ENCODE peak calls at places on chromosomes 13 and 19, in seven cellular contexts. One of them, this sample, is unnamed.

GRCh38 chr13:40221460-40222201 is 444.8 kb downstream of the FOXO1 start:
- DNase-seq in EH: peak; percentile 73
- DNase-seq in stimulated activated CD4-positive, alpha-beta T cell treated with anti-CD3 and anti-CD28 coated beads, Interleukin-15, amount 100 ng/mL, for 1 hour: no peak
- DNase-seq in activated T-helper 1 cell treated with Interleukin-2 at 50 U/mL for 16 hours: no peak
- DNase-seq in stimulated activated CD8-positive, alpha-beta memory T cell treated with anti-CD3 and anti-CD28 coated beads, Interleukin-2, amount 100 ng/mL, for 48 hours: no peak
- DNase-seq in stromal cell of bone marrow: no peak
- DNase-seq in Calu3: no peak
- DNase-seq in this sample: no peak

GRCh38 chr13:48233097-48233885 is at the start of gene ITM2B:
- DNase-seq in EH: peak; percentile 77
- DNase-seq in stimulated activated CD4-positive, alpha-beta T cell treated with anti-CD3 and anti-CD28 coated beads, Interleukin-15, amount 100 ng/mL, for 1 hour: peak; percentile 50
- DNase-seq in activated T-helper 1 cell treated with Interleukin-2 at 50 U/mL for 16 hours: peak; percentile 58
- DNase-seq in stimulated activated CD8-positive, alpha-beta memory T cell treated with anti-CD3 and anti-CD28 coated beads, Interleukin-2, amount 100 ng/mL, for 48 hours: peak; percentile 42
- DNase-seq in stromal cell of bone marrow: peak; percentile 39
- DNase-seq in Calu3: peak; percentile 54
- DNase-seq in this sample: peak; percentile 71

GRCh38 chr13:50334944-50335343 is 319.7 kb downstream of the KCNRG start:
- DNase-seq in EH: peak; percentile 11
- DNase-seq in stimulated activated CD4-positive, alpha-beta T cell treated with anti-CD3 and anti-CD28 coated beads, Interleukin-15, amount 100 ng/mL, for 1 hour: no peak
- DNase-seq in activated T-helper 1 cell treated with Interleukin-2 at 50 U/mL for 16 hours: no peak
- DNase-seq in stimulated activated CD8-positive, alpha-beta memory T cell treated with anti-CD3 and anti-CD28 coated beads, Interleukin-2, amount 100 ng/mL, for 48 hours: no peak
- DNase-seq in stromal cell of bone marrow: no peak
- DNase-seq in Calu3: no peak
- DNase-seq in this sample: no peak

GRCh38 chr13:23020246-23020843 is 160.4 kb upstream of the SGCG start:
- DNase-seq in EH: peak; percentile 58
- DNase-seq in stimulated activated CD4-positive, alpha-beta T cell treated with anti-CD3 and anti-CD28 coated beads, Interleukin-15, amount 100 ng/mL, for 1 hour: no peak
- DNase-seq in activated T-helper 1 cell treated with Interleukin-2 at 50 U/mL for 16 hours: no peak
- DNase-seq in stimulated activated CD8-positive, alpha-beta memory T cell treated with anti-CD3 and anti-CD28 coated beads, Interleukin-2, amount 100 ng/mL, for 48 hours: no peak
- DNase-seq in stromal cell of bone marrow: peak; percentile 24
- DNase-seq in Calu3: peak; percentile 12
- DNase-seq in this sample: peak; percentile 80

GRCh38 chr13:89627991-89628390 is 1719.5 kb upstream of the MIR17HG start:
- DNase-seq in EH: no peak
- DNase-seq in stimulated activated CD4-positive, alpha-beta T cell treated with anti-CD3 and anti-CD28 coated beads, Interleukin-15, amount 100 ng/mL, for 1 hour: no peak
- DNase-seq in activated T-helper 1 cell treated with Interleukin-2 at 50 U/mL for 16 hours: no peak
- DNase-seq in stimulated activated CD8-positive, alpha-beta memory T cell treated with anti-CD3 and anti-CD28 coated beads, Interleukin-2, amount 100 ng/mL, for 48 hours: no peak
- DNase-seq in stromal cell of bone marrow: no peak
- DNase-seq in Calu3: no peak
- DNase-seq in this sample: no peak

GRCh38 chr19:35314858-35315470 is 14.0 kb upstream of the CD22 start:
- DNase-seq in EH: no peak
- DNase-seq in stimulated activated CD4-positive, alpha-beta T cell treated with anti-CD3 and anti-CD28 coated beads, Interleukin-15, amount 100 ng/mL, for 1 hour: no peak
- DNase-seq in activated T-helper 1 cell treated with Interleukin-2 at 50 U/mL for 16 hours: no peak
- DNase-seq in stimulated activated CD8-positive, alpha-beta memory T cell treated with anti-CD3 and anti-CD28 coated beads, Interleukin-2, amount 100 ng/mL, for 48 hours: no peak
- DNase-seq in stromal cell of bone marrow: no peak
- DNase-seq in Calu3: no peak
- DNase-seq in this sample: no peak

GRCh38 chr19:35247526-35248309 is 1.1 kb upstream of the LSR start:
- DNase-seq in EH: no peak
- DNase-seq in stimulated activated CD4-positive, alpha-beta T cell treated with anti-CD3 and anti-CD28 coated beads, Interleukin-15, amount 100 ng/mL, for 1 hour: peak; percentile 41
- DNase-seq in activated T-helper 1 cell treated with Interleukin-2 at 50 U/mL for 16 hours: peak; percentile 53
- DNase-seq in stimulated activated CD8-positive, alpha-beta memory T cell treated with anti-CD3 and anti-CD28 coated beads, Interleukin-2, amount 100 ng/mL, for 48 hours: peak; percentile 32
- DNase-seq in stromal cell of bone marrow: no peak
- DNase-seq in Calu3: peak; percentile 97
- DNase-seq in this sample: no peak

GRCh38 chr13:35865341-35866240 is 265.6 kb downstream of the DCLK1 start:
- DNase-seq in EH: no peak
- DNase-seq in stimulated activated CD4-positive, alpha-beta T cell treated with anti-CD3 and anti-CD28 coated beads, Interleukin-15, amount 100 ng/mL, for 1 hour: no peak
- DNase-seq in activated T-helper 1 cell treated with Interleukin-2 at 50 U/mL for 16 hours: no peak
- DNase-seq in stimulated activated CD8-positive, alpha-beta memory T cell treated with anti-CD3 and anti-CD28 coated beads, Interleukin-2, amount 100 ng/mL, for 48 hours: no peak
- DNase-seq in stromal cell of bone marrow: no peak
- DNase-seq in Calu3: peak; percentile 43
- DNase-seq in this sample: no peak

GRCh38 chr13:93169980-93170379 is 56.6 kb upstream of the GPC6 start:
- DNase-seq in EH: peak; percentile 5
- DNase-seq in stimulated activated CD4-positive, alpha-beta T cell treated with anti-CD3 and anti-CD28 coated beads, Interleukin-15, amount 100 ng/mL, for 1 hour: no peak
- DNase-seq in activated T-helper 1 cell treated with Interleukin-2 at 50 U/mL for 16 hours: no peak
- DNase-seq in stimulated activated CD8-positive, alpha-beta memory T cell treated with anti-CD3 and anti-CD28 coated beads, Interleukin-2, amount 100 ng/mL, for 48 hours: no peak
- DNase-seq in stromal cell of bone marrow: peak; percentile 84
- DNase-seq in Calu3: no peak
- DNase-seq in this sample: no peak

GRCh38 chr13:111503376-111503775 is 182.9 kb downstream of the TEX29 start:
- DNase-seq in EH: no peak
- DNase-seq in stimulated activated CD4-positive, alpha-beta T cell treated with anti-CD3 and anti-CD28 coated beads, Interleukin-15, amount 100 ng/mL, for 1 hour: no peak
- DNase-seq in activated T-helper 1 cell treated with Interleukin-2 at 50 U/mL for 16 hours: no peak
- DNase-seq in stimulated activated CD8-positive, alpha-beta memory T cell treated with anti-CD3 and anti-CD28 coated beads, Interleukin-2, amount 100 ng/mL, for 48 hours: no peak
- DNase-seq in stromal cell of bone marrow: no peak
- DNase-seq in Calu3: no peak
- DNase-seq in this sample: no peak

GRCh38 chr19:33497778-33498175 is 23.8 kb downstream of the PEPD start:
- DNase-seq in EH: no peak
- DNase-seq in stimulated activated CD4-positive, alpha-beta T cell treated with anti-CD3 and anti-CD28 coated beads, Interleukin-15, amount 100 ng/mL, for 1 hour: no peak
- DNase-seq in activated T-helper 1 cell treated with Interleukin-2 at 50 U/mL for 16 hours: no peak
- DNase-seq in stimulated activated CD8-positive, alpha-beta memory T cell treated with anti-CD3 and anti-CD28 coated beads, Interleukin-2, amount 100 ng/mL, for 48 hours: no peak
- DNase-seq in stromal cell of bone marrow: no peak
- DNase-seq in Calu3: no peak
- DNase-seq in this sample: no peak

GRCh38 chr13:106151056-106151699 is 384.3 kb downstream of the EFNB2 start:
- DNase-seq in EH: peak; percentile 96
- DNase-seq in stimulated activated CD4-positive, alpha-beta T cell treated with anti-CD3 and anti-CD28 coated beads, Interleukin-15, amount 100 ng/mL, for 1 hour: no peak
- DNase-seq in activated T-helper 1 cell treated with Interleukin-2 at 50 U/mL for 16 hours: no peak
- DNase-seq in stimulated activated CD8-positive, alpha-beta memory T cell treated with anti-CD3 and anti-CD28 coated beads, Interleukin-2, amount 100 ng/mL, for 48 hours: no peak
- DNase-seq in stromal cell of bone marrow: peak; percentile 44
- DNase-seq in Calu3: peak; percentile 2
- DNase-seq in this sample: no peak

GRCh38 chr19:1136201-1136600 is 32.4 kb downstream of the GPX4 start:
- DNase-seq in EH: no peak
- DNase-seq in stimulated activated CD4-positive, alpha-beta T cell treated with anti-CD3 and anti-CD28 coated beads, Interleukin-15, amount 100 ng/mL, for 1 hour: no peak
- DNase-seq in activated T-helper 1 cell treated with Interleukin-2 at 50 U/mL for 16 hours: no peak
- DNase-seq in stimulated activated CD8-positive, alpha-beta memory T cell treated with anti-CD3 and anti-CD28 coated beads, Interleukin-2, amount 100 ng/mL, for 48 hours: no peak
- DNase-seq in stromal cell of bone marrow: no peak
- DNase-seq in Calu3: no peak
- DNase-seq in this sample: no peak

GRCh38 chr13:34867590-34867989 is 74.5 kb upstream of the NBEA start:
- DNase-seq in EH: peak; percentile 45
- DNase-seq in stimulated activated CD4-positive, alpha-beta T cell treated with anti-CD3 and anti-CD28 coated beads, Interleukin-15, amount 100 ng/mL, for 1 hour: no peak
- DNase-seq in activated T-helper 1 cell treated with Interleukin-2 at 50 U/mL for 16 hours: no peak
- DNase-seq in stimulated activated CD8-positive, alpha-beta memory T cell treated with anti-CD3 and anti-CD28 coated beads, Interleukin-2, amount 100 ng/mL, for 48 hours: no peak
- DNase-seq in stromal cell of bone marrow: no peak
- DNase-seq in Calu3: no peak
- DNase-seq in this sample: no peak

GRCh38 chr19:14147797-14148605 is 11.6 kb upstream of the ASF1B start:
- DNase-seq in EH: peak; percentile 74
- DNase-seq in stimulated activated CD4-positive, alpha-beta T cell treated with anti-CD3 and anti-CD28 coated beads, Interleukin-15, amount 100 ng/mL, for 1 hour: peak; percentile 23
- DNase-seq in activated T-helper 1 cell treated with Interleukin-2 at 50 U/mL for 16 hours: peak; percentile 33
- DNase-seq in stimulated activated CD8-positive, alpha-beta memory T cell treated with anti-CD3 and anti-CD28 coated beads, Interleukin-2, amount 100 ng/mL, for 48 hours: peak; percentile 41
- DNase-seq in stromal cell of bone marrow: peak; percentile 31
- DNase-seq in Calu3: peak; percentile 71
- DNase-seq in this sample: peak; percentile 49

GRCh38 chr19:24159707-24160106 is 72.7 kb downstream of the ZNF254 start:
- DNase-seq in EH: no peak
- DNase-seq in stimulated activated CD4-positive, alpha-beta T cell treated with anti-CD3 and anti-CD28 coated beads, Interleukin-15, amount 100 ng/mL, for 1 hour: no peak
- DNase-seq in activated T-helper 1 cell treated with Interleukin-2 at 50 U/mL for 16 hours: no peak
- DNase-seq in stimulated activated CD8-positive, alpha-beta memory T cell treated with anti-CD3 and anti-CD28 coated beads, Interleukin-2, amount 100 ng/mL, for 48 hours: no peak
- DNase-seq in stromal cell of bone marrow: no peak
- DNase-seq in Calu3: no peak
- DNase-seq in this sample: peak; percentile 8